ENCODE peak calls at places on chromosomes 2 and 18, in ten cellular contexts. F is fibroblast of pulmonary artery, A is body of pancreas, I is right atrium auricular region, Z is fibroblast of mammary gland, B is aorta, V is stomach, L is small intestine, D is heart right ventricle, P is sigmoid colon. X is an unnamed sample.

GRCh38 chr2:8159966-8160603 is 521.8 kb upstream of the ID2 start:
- DNase-seq in P (no peak), Z (no peak), D (no peak), V (no peak), F (no peak), L (no peak), B (no peak), A (no peak), I (no peak), X (no peak)

GRCh38 chr2:191853843-191854242 is 7.0 kb upstream of the CAVIN2 start:
- DNase-seq in A (no peak), I (no peak), B (no peak), F (no peak), V (no peak), L (no peak), P (no peak), Z (no peak), D (no peak), X (no peak)

GRCh38 chr2:67733517-67733916 is 329.3 kb downstream of the C1D start:
- DNase-seq in L (peak; percentile 4), B (no peak), P (no peak), Z (peak; percentile 19), F (peak; percentile 45), D (peak; percentile 8), V (no peak), A (peak; percentile 67), I (no peak), X (peak; percentile 22)

GRCh38 chr2:120977582-120978358 is 242.1 kb downstream of the GLI2 start:
- DNase-seq in B (peak; percentile 27), L (no peak), A (no peak), P (no peak), D (no peak), V (no peak), F (no peak), I (no peak), Z (no peak), X (no peak)

GRCh38 chr2:139033300-139033699 is 253.1 kb upstream of the NXPH2 start:
- DNase-seq in D (no peak), V (no peak), A (no peak), Z (peak; percentile 7), B (no peak), L (no peak), P (no peak), F (peak; percentile 27), I (no peak), X (no peak)

GRCh38 chr18:68840554-68841263 is 42.8 kb downstream of the CCDC102B start:
- DNase-seq in Z (peak; percentile 97), I (no peak), V (no peak), P (peak; percentile 60), A (no peak), F (peak; percentile 98), B (peak; percentile 48), L (no peak), D (no peak), X (peak; percentile 22)

GRCh38 chr2:62554440-62554839 is 48.4 kb upstream of the TMEM17 start:
- DNase-seq in L (no peak), B (no peak), F (no peak), P (no peak), Z (no peak), D (no peak), I (no peak), A (no peak), V (no peak), X (no peak)

GRCh38 chr2:220006152-220006551 is 378.7 kb downstream of the SLC4A3 start:
- DNase-seq in L (no peak), P (no peak), D (no peak), A (peak; percentile 13), I (no peak), V (no peak), F (peak; percentile 72), Z (peak; percentile 83), B (no peak), X (no peak)

GRCh38 chr2:96144481-96145027 is 686 bp downstream of the DUSP2 start:
- DNase-seq in B (peak; percentile 66), L (peak; percentile 15), F (no peak), A (peak; percentile 48), Z (no peak), D (no peak), V (no peak), I (no peak), P (peak; percentile 66), X (no peak)

DNA sequence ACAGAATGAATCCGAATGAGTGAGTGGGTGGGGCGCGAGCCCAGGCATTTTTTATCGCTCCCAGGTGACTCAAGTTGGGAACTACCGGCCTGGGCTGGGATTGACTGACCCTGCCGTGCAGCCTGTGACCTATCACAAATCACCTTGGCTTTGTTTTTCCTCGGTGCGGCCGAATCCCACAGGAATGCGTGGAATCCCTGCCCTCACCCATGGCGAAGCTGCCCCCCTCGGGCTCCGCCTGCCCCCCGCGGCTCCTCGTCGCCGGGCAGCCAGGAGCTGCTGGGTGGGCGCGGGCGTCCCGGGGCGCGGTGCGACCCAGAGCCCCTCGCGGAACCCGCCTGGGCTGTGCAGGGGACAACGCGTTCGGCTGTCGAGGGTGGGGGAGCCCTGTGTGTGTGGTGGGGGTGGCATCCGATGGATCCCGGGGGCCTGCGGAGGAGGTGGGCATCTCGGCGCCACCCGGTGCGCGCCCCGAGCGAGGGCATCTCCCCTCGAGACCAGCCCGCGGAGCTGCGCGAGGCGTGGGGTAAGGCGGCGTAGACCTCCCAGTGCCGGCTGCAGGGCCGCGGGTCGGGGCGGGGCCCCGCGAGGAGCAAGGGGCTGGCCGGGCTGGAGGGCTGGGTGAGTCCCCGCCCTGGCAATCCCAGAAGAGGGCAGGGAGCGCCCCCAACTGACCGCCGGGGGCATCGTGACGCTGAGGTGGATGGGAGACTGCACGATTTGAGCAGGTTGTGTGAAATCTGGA is 16.5 kb downstream of the B3GNT7 start:
- DNase-seq in B (peak; percentile 93), P (peak; percentile 94), D (peak; percentile 85), L (peak; percentile 85), V (peak; percentile 87), A (peak; percentile 93), F (peak; percentile 77), I (peak; percentile 88), Z (peak; percentile 72), X (peak; percentile 89)
- H3K4me3 ChIP-seq in B (peak overlapping the region; percentile 28), P (peak overlapping the region; percentile 58), D (peak overlapping the region; percentile 61), L (peak overlapping the region; percentile 45), V (peak overlapping the region; percentile 57), A (peak overlapping the region; percentile 58), F (peak overlapping the region; percentile 63), I (peak overlapping the region; percentile 57), Z (peak overlapping the region; percentile 59), X (peak overlapping the region; percentile 44)

DNA sequence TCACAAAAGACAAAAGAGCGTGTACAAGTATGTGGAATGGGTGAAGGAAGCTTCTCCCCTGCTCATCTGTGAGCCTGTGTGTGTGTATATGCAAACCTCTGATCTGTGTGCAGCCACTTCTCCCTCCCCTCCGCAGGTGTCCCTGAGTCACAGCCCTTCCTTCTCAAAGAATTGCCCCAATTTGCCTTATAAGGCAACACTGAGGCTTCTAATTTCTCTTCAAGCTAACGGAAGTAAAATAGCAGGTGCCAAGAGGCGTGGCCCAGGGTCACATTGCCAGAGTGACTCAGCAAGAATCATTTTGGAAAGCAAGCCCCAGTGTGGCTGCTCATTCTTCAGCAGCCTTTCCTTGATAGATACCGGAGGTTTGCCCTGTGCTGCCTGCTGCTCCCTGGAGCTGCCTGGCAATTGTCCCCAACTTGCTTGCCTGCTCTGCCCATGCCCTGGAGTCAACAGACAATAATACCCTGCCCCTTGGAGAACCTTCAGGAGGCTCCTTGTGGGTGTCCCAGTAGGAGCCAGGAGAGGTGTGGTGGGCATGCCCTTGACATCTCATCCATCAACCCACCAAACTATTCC is 37.3 kb upstream of the BMP10 start:
- DNase-seq in V (peak; percentile 87), A (peak; percentile 79), Z (peak; percentile 61), L (peak; percentile 85), B (peak; percentile 90), P (peak; percentile 81), F (peak; percentile 85), D (peak; percentile 50), I (peak; percentile 92), X (peak; percentile 23)
- H3K4me3 ChIP-seq in V (no peak overlapping the region), A (no peak overlapping the region), Z (no peak overlapping the region), L (no peak overlapping the region), B (no peak overlapping the region), P (no peak overlapping the region), F (no peak overlapping the region), D (no peak overlapping the region), I (no peak overlapping the region), X (no peak overlapping the region)

GRCh38 chr18:63981719-63982118 is 11.8 kb downstream of the SERPINB8 start:
- DNase-seq in D (no peak), B (no peak), P (no peak), L (no peak), V (no peak), I (no peak), A (no peak), Z (no peak), F (no peak), X (no peak)

GRCh38 chr18:63979409-63979908 is 9.6 kb downstream of the SERPINB8 start:
- DNase-seq in V (peak; percentile 51), B (no peak), P (peak; percentile 69), F (peak; percentile 78), L (peak; percentile 68), I (peak; percentile 66), D (no peak), Z (peak; percentile 69), A (peak; percentile 56), X (no peak)

GRCh38 chr18:63980896-63981454 is 11.1 kb downstream of the SERPINB8 start:
- DNase-seq in A (no peak), Z (no peak), V (no peak), P (no peak), I (no peak), D (no peak), L (no peak), F (no peak), B (no peak), X (no peak)

GRCh38 chr18:63982361-63982760 is 12.5 kb downstream of the SERPINB8 start:
- DNase-seq in I (no peak), F (no peak), P (no peak), B (no peak), L (no peak), Z (no peak), A (no peak), V (no peak), D (no peak), X (no peak)

DNA sequence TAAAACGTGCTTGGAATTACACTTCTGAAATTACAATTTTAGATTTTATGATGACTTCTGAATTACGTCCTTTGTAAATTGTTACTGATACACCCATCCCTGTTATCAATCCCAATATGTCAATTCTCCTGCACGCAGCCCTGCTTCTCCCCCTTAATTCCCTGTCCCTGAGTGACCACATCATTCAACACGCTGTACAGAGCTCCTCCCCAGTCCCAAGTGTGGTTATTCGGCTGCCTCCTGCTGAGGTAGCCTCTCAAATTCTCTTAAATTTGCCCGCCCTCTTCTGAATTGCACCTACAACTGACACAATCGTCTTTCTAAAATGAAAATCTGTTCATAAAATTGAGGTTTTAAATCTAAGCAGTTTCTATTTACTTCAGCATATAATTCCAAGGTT is 10.1 kb downstream of the SERPINB8 start:
- DNase-seq in Z (no peak), A (no peak), I (no peak), P (no peak), L (no peak), D (no peak), V (no peak), B (no peak), F (no peak), X (no peak)
- H3K4me3 ChIP-seq in Z (peak overlapping the region; percentile 16), A (no peak overlapping the region), I (no peak overlapping the region), P (peak overlapping the region; percentile 21), L (no peak overlapping the region), D (no peak overlapping the region), V (peak overlapping the region; percentile 19), B (peak overlapping the region; percentile 45), F (peak overlapping the region; percentile 34), X (no peak overlapping the region)

DNA sequence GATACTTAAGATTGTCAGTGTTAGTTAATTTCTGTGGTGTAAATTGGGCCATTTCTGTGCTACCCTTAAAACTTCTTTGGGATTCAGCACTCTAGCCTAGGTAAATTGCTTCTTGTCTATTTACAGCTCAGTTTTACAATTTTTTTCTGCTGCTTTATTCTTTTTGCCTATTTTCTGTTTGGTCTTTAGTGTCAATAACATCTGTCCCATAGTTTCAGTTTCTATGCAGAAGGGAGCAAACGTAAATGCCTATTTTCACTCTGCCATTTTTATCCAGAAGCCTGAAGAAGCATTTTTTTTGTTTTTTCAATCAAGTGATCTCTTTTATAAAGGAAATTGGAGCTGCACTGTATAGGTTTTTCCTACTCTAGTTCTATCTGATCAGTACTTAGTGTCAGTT is 564.9 kb upstream of the MEX3C start:
- DNase-seq in Z (no peak), B (no peak), L (no peak), F (no peak), V (no peak), I (no peak), P (no peak), A (no peak), D (no peak), X (no peak)
- H3K4me3 ChIP-seq in Z (no peak overlapping the region), B (no peak overlapping the region), L (no peak overlapping the region), F (no peak overlapping the region), V (no peak overlapping the region), I (no peak overlapping the region), P (no peak overlapping the region), A (no peak overlapping the region), D (no peak overlapping the region), X (no peak overlapping the region)